ENCODE peak calls at places on chromosomes 1 and 21, in four cellular contexts. S, X, Q and N are unnamed samples.

GRCh38 chr1:24161270-24161669 is 18.3 kb upstream of the IL22RA1 start:
- DNase-seq in S (no peak), X (peak; percentile 60), Q (no peak), N (no peak)

GRCh38 chr1:64192290-64192689 is 11.1 kb upstream of the UBE2U start:
- DNase-seq in S (no peak), X (no peak), Q (no peak), N (no peak)

GRCh38 chr1:16110884-16111283 is 37.4 kb upstream of the FAM131C start:
- DNase-seq in S (no peak), X (no peak), Q (no peak), N (no peak)

GRCh38 chr21:39079617-39080016 is 103.6 kb downstream of the PSMG1 start:
- DNase-seq in S (no peak), X (peak; percentile 79), Q (peak; percentile 49), N (peak; percentile 88)

GRCh38 chr1:21334214-21335087 is 44.2 kb upstream of the ECE1 start:
- DNase-seq in S (peak; percentile 94), X (peak; percentile 94), Q (peak; percentile 79), N (no peak)

GRCh38 chr1:244316986-244317655 is 134.6 kb downstream of the ADSS2 start:
- DNase-seq in S (no peak), X (no peak), Q (no peak), N (no peak)

GRCh38 chr1:212458817-212459216 is 26.1 kb downstream of the NENF start:
- DNase-seq in S (no peak), X (no peak), Q (no peak), N (no peak)

GRCh38 chr1:215665212-215665611 is 98.1 kb downstream of the KCTD3 start:
- DNase-seq in S (peak; percentile 68), X (no peak), Q (no peak), N (no peak)

GRCh38 chr1:21322681-21323016 is 32.4 kb upstream of the ECE1 start:
- DNase-seq in S (peak; percentile 37), X (no peak), Q (no peak), N (no peak)

GRCh38 chr1:221868894-221869293 is 127.0 kb upstream of the DUSP10 start:
- DNase-seq in S (peak; percentile 93), X (no peak), Q (no peak), N (no peak)

GRCh38 chr1:34083974-34084373 is 81.1 kb downstream of the CSMD2 start:
- DNase-seq in S (no peak), X (no peak), Q (no peak), N (no peak)

GRCh38 chr21:26593800-26594199 is 20.7 kb upstream of the CYYR1 start:
- DNase-seq in S (no peak), X (no peak), Q (no peak), N (no peak)

GRCh38 chr1:162950187-162950586 is 89.2 kb upstream of the CCDC190 start:
- DNase-seq in S (no peak), X (no peak), Q (no peak), N (no peak)

GRCh38 chr1:63034256-63034655 is 250.3 kb downstream of the ATG4C start:
- DNase-seq in S (no peak), X (no peak), Q (no peak), N (no peak)

GRCh38 chr1:170836146-170836545 is 99.2 kb upstream of the MROH9 start:
- DNase-seq in S (peak; percentile 22), X (no peak), Q (no peak), N (no peak)

GRCh38 chr1:173507847-173508209 is 30.7 kb downstream of the PRDX6 start:
- DNase-seq in S (peak; percentile 51), X (no peak), Q (no peak), N (no peak)

GRCh38 chr1:109629372-109630030 is 9.9 kb downstream of the AMPD2 start:
- DNase-seq in S (no peak), X (no peak), Q (no peak), N (no peak)

GRCh38 chr1:43835141-43836021 is 98.2 kb upstream of the ARTN start:
- DNase-seq in S (peak; percentile 97), X (no peak), Q (no peak), N (no peak)